ENCODE peak calls at places on chromosomes 16 and 17, in nine cellular contexts. K is lower leg skin; Y is hepatocyte; B is CD4-positive, alpha-beta T cell; Q is mucosa of descending colon; X is fibroblast of lung; Z is uterus; N is progenitor cell of endocrine pancreas; W is endothelial cell of umbilical vein. L is an unnamed sample.

GRCh38 chr16:4081035-4081434 is 35.2 kb downstream of the ADCY9 start:
- DNase-seq in K (peak; percentile 77), Y (no peak), B (no peak), Q (no peak), X (no peak), Z (no peak), N (no peak), W (no peak), L (peak; percentile 74)

GRCh38 chr17:64608571-64608981 is 53.5 kb downstream of the SMURF2 start:
- DNase-seq in K (no peak), Y (no peak), B (no peak), Q (no peak), X (peak; percentile 29), Z (no peak), N (no peak), W (peak; percentile 55), L (no peak)

GRCh38 chr16:66973716-66974115 is 12.7 kb downstream of the CES3 start:
- DNase-seq in K (no peak), Y (no peak), B (no peak), Q (no peak), X (no peak), Z (no peak), N (no peak), W (no peak), L (no peak)

GRCh38 chr17:882827-883585 is 96.6 kb downstream of the NXN start:
- DNase-seq in K (no peak), Y (peak; percentile 67), B (no peak), Q (no peak), X (peak; percentile 88), Z (peak; percentile 84), N (no peak), W (peak; percentile 82), L (no peak)

GRCh38 chr16:82846806-82847205 is 220.0 kb downstream of the CDH13 start:
- DNase-seq in K (no peak), Y (no peak), B (no peak), Q (no peak), X (no peak), Z (no peak), N (no peak), W (no peak), L (no peak)

GRCh38 chr16:6884002-6884401 is 448.6 kb upstream of the RBFOX1 start:
- DNase-seq in K (no peak), Y (no peak), B (no peak), Q (no peak), X (no peak), Z (no peak), N (no peak), W (no peak), L (no peak)

GRCh38 chr16:15610369-15610871 is 32.5 kb downstream of the MARF1 start:
- DNase-seq in K (no peak), Y (no peak), B (no peak), Q (no peak), X (peak; percentile 18), Z (no peak), N (no peak), W (no peak), L (no peak)

GRCh38 chr16:74776926-74777325 is 2.3 kb upstream of the FA2H start:
- DNase-seq in K (no peak), Y (no peak), B (no peak), Q (no peak), X (no peak), Z (no peak), N (no peak), W (no peak), L (no peak)

GRCh38 chr16:53216798-53217197 is 162.0 kb downstream of the CHD9 start:
- DNase-seq in K (no peak), Y (no peak), B (no peak), Q (no peak), X (no peak), Z (no peak), N (no peak), W (no peak), L (no peak)

GRCh38 chr17:27233783-27234182 is 60.1 kb upstream of the WSB1 start:
- DNase-seq in K (no peak), Y (no peak), B (no peak), Q (no peak), X (no peak), Z (no peak), N (no peak), W (no peak), L (no peak)

GRCh38 chr17:1733759-1734158 is 8.9 kb upstream of the SERPINF2 start:
- DNase-seq in K (no peak), Y (no peak), B (no peak), Q (no peak), X (no peak), Z (no peak), N (no peak), W (no peak), L (no peak)

GRCh38 chr16:28218109-28218508 is 6.3 kb upstream of the XPO6 start:
- DNase-seq in K (no peak), Y (peak; percentile 23), B (peak; percentile 52), Q (no peak), X (peak; percentile 54), Z (no peak), N (no peak), W (peak; percentile 52), L (no peak)

GRCh38 chr17:39014044-39014794 is 47.0 kb upstream of the FBXO47 start:
- DNase-seq in K (peak; percentile 4), Y (peak; percentile 27), B (no peak), Q (no peak), X (peak; percentile 45), Z (no peak), N (no peak), W (peak; percentile 32), L (no peak)

DNA sequence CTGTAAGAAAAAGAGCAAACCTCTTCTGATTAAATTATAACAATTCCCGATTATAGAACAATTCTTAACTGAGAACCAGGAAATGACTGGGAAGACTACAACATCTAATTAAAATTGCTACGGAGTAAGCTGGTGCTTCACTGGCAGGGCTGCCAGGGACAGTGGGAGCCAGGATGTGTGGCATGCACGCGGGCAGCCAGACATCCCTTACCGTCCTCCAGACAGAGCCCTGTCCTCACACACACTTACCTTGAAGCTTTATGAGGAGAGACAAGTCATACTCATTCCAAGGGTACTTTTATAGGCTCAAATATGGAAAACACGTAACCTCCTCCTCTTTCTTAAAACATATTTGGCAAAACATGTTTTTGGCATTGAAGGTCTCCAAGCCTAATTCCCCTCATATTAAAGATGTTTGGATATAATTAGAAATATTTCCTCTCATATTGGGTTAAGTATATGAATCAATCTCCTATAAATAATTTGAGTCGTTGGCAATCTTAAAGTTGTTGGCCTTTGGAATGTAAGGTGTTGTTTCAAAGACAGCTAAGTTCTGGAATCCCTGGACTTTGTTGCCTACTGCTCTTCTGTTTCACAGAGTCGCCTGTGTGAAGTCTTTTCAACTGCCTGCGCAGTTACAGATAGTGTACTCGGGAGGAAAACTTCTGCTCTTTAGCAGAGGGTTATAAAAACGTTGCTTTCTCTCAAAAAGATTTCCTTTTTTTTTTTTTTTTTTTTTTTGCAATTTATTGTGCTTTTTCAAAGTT is at the start of gene MYH1:
- DNase-seq in K (no peak), Y (no peak), B (no peak), Q (no peak), X (no peak), Z (no peak), N (no peak), W (no peak), L (no peak)
- TF ChIP-seq CTCF in K (no peak), Y (no peak), B (no peak), Q (no peak), X (no peak), Z (no peak), N (no peak), W (no peak), L (no peak)

DNA sequence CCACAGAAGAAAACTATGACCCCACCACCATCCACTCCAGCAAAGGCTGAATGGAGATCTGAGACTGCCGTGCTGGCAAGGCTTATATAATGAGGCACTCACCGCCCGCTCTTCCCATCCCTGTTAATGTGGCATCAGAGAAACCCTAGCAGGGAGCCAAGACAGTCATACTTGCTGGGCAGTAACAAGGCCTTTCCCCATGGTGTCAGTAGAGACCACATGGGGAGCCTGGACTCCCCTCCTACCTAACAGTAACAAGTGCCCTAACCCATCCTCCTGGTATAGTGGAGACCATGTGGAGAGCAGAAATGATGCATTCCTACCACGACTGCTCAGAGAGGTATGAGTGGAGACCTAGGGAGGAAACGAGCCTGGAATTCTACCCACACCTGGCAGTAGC is 235.2 kb downstream of the C16orf78 start:
- DNase-seq in K (peak; percentile 25), Y (peak; percentile 60), B (no peak), Q (no peak), X (peak; percentile 75), Z (peak; percentile 45), N (no peak), W (peak; percentile 38), L (peak; percentile 49)
- TF ChIP-seq CTCF in K (no peak), Y (peak; percentile 53), B (no peak), Q (no peak), X (peak; percentile 64), Z (peak; percentile 68), N (peak; percentile 54), W (peak; percentile 25), L (peak; percentile 40)

DNA sequence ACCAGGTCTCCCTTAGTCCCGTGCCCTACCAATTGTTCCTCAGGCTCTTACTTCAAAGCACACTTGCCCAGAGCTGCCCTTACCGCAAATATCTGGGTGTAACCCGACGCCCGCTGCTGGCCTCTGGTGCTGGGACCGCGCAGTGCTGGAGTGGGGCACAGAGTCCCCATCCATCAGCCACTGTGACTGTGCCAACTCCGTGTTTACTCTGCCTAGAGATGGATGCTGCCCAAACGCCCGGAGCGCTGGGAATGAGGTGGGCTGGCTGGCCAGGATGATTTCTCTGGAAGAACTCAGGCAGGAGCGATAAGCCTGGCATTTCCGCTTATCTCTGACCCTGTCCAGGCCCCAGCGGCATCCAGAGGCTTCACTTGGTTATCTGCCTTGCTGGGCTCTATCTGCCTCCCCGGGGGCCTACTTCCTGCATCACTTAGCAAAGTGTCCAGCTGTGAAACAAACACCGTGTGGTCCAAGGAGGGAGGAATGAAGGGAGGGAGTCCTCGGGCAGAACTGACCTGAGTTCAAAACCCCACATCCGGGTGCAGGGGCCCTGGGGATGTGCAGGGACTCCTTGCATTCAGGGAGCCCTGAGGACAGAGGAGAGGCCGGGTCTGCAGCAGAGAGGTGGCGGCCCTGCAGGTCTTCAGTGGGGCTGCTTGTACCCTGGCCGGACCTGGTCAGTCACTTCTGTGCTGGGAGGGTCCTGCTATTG is 9.4 kb upstream of the MYLK3 start:
- DNase-seq in K (no peak), Y (peak; percentile 34), B (no peak), Q (no peak), X (no peak), Z (no peak), N (no peak), W (no peak), L (no peak)
- TF ChIP-seq CTCF in K (no peak), Y (no peak), B (no peak), Q (no peak), X (no peak), Z (no peak), N (no peak), W (no peak), L (no peak)

DNA sequence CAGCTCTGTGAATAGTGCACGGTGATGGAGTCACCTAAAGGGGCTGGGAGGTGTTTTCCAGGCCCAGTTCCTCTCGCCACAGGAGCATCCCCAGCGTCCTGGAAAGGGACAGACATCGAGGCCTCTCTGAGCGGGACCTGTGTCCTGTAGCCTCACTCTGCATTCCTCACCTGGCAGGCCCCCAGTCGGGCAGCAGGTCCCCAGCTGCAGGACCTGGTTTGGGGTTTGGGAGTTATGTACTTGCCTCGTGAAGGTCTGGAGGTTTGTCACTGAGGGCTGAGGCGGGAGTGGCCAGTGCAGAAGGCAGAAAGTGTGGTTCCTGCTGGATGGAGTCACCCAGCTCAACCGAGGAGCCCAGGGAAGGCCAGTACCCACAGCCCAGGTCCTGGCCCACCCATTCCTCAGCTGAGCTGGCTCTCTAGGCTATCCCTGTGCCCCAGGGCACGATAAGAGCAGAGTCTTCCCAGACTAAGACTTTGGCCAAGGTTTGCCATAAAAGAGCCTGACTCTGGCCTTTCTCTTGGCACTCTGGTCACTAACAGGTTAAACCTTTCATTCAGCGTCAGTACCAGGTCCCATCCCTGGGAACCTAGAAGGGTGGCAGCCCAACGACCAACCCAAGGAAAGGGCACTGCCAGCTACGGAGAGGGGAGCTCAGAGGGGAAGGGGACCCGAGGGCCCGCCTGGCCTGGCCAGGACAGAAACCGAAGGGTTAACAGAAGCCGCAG is 24.4 kb downstream of the TBX4 start:
- DNase-seq in K (peak; percentile 62), Y (no peak), B (no peak), Q (no peak), X (no peak), Z (no peak), N (no peak), W (no peak), L (no peak)
- TF ChIP-seq CTCF in K (no peak), Y (no peak), B (no peak), Q (no peak), X (no peak), Z (no peak), N (no peak), W (no peak), L (no peak)